ENCODE peak calls at places on chromosome 17, in nine cellular contexts. A is A549, N is H1, P is K562, L is suprapubic skin, M is transverse colon, W is stomach, D is esophagus muscularis mucosa, R is GM12878. F is an unnamed sample.

GRCh38 chr17:33324741-33325140 is 31.6 kb upstream of the ASIC2 start:
- DNase-seq in N (no peak), L (no peak), D (no peak), M (no peak), P (no peak), W (no peak), A (no peak), R (no peak), F (no peak)

GRCh38 chr17:28745777-28746473 is 2.1 kb downstream of the TRAF4 start:
- DNase-seq in D (no peak), P (no peak), R (no peak), N (no peak), L (no peak), W (peak; percentile 85), A (no peak), M (peak; percentile 61), F (no peak)

GRCh38 chr17:35543856-35544255 is 6.4 kb upstream of the SLFN12L start:
- DNase-seq in R (no peak), M (no peak), A (no peak), N (no peak), P (no peak), W (no peak), L (no peak), D (no peak), F (no peak)

GRCh38 chr17:63986842-63987615 is 11.1 kb upstream of the PRR29 start:
- DNase-seq in A (no peak), L (no peak), M (no peak), R (no peak), P (no peak), N (no peak), D (no peak), W (no peak), F (no peak)

GRCh38 chr17:37037590-37038155 is 88.9 kb downstream of the AATF start:
- DNase-seq in W (no peak), N (no peak), L (no peak), P (no peak), R (no peak), M (no peak), D (peak; percentile 60), A (no peak), F (no peak)

GRCh38 chr17:14302421-14303099 is 1.7 kb downstream of the HS3ST3B1 start:
- DNase-seq in M (peak; percentile 81), W (peak; percentile 90), D (peak; percentile 95), L (peak; percentile 92), P (peak; percentile 59), N (no peak), A (peak; percentile 83), R (no peak), F (peak; percentile 56)

GRCh38 chr17:15971108-15971507 is 26.2 kb downstream of the ADORA2B start:
- DNase-seq in D (no peak), N (no peak), W (no peak), R (no peak), A (no peak), P (no peak), M (no peak), L (no peak), F (no peak)

GRCh38 chr17:79950306-79950705 is 85.4 kb downstream of the TBC1D16 start:
- DNase-seq in P (no peak), W (peak; percentile 69), R (no peak), L (peak; percentile 78), D (no peak), M (no peak), A (no peak), N (no peak), F (no peak)

GRCh38 chr17:6254036-6254435 is 180.9 kb downstream of the AIPL1 start:
- DNase-seq in N (no peak), P (no peak), A (no peak), L (no peak), M (no peak), W (no peak), D (no peak), R (no peak), F (no peak)

GRCh38 chr17:2564876-2565275 is 28.6 kb upstream of the PAFAH1B1 start:
- DNase-seq in A (no peak), L (no peak), M (peak; percentile 23), D (no peak), N (no peak), R (no peak), W (peak; percentile 47), P (no peak), F (no peak)

GRCh38 chr17:82334204-82334621 is 647 bp upstream of the SECTM1 start:
- DNase-seq in M (no peak), R (no peak), A (no peak), L (no peak), P (no peak), W (no peak), N (no peak), D (no peak), F (no peak)

GRCh38 chr17:82333279-82334171 is at the start of gene SECTM1:
- DNase-seq in D (no peak), L (no peak), A (no peak), N (no peak), W (peak; percentile 60), R (no peak), M (peak; percentile 70), P (no peak), F (peak; percentile 61)

GRCh38 chr17:82334622-82335394 is 1.2 kb upstream of the SECTM1 start:
- DNase-seq in L (no peak), A (no peak), M (no peak), W (no peak), R (no peak), P (no peak), N (no peak), D (no peak), F (no peak)

GRCh38 chr17:82331345-82331939 is 2.1 kb downstream of the SECTM1 start:
- DNase-seq in A (no peak), M (no peak), P (no peak), D (no peak), L (no peak), N (no peak), R (no peak), W (no peak), F (no peak)

GRCh38 chr17:82332669-82333278 is 792 bp downstream of the SECTM1 start:
- DNase-seq in L (no peak), D (no peak), W (peak; percentile 56), A (peak; percentile 69), N (no peak), P (peak; percentile 74), R (no peak), M (peak; percentile 67), F (no peak)
- TF ChIP-seq EP300 in L (no peak), D (no peak), W (no peak), A (no peak), N (no peak), P (no peak), R (no peak), M (no peak), F (no peak)

GRCh38 chr17:8175795-8176196 is 384 bp downstream of the TMEM107 start:
- DNase-seq in A (no peak), M (peak; percentile 41), R (no peak), L (no peak), D (no peak), P (no peak), N (no peak), W (no peak), F (no peak)
- H3K27ac ChIP-seq in A (peak overlapping the region; percentile 95), M (peak overlapping the region; percentile 85), R (peak overlapping the region; percentile 61), L (peak overlapping the region; percentile 79), D (peak overlapping the region; percentile 84), P (peak overlapping the region; percentile 78), N (no peak overlapping the region), W (peak overlapping the region; percentile 87), F (peak overlapping the region; percentile 98)

DNA sequence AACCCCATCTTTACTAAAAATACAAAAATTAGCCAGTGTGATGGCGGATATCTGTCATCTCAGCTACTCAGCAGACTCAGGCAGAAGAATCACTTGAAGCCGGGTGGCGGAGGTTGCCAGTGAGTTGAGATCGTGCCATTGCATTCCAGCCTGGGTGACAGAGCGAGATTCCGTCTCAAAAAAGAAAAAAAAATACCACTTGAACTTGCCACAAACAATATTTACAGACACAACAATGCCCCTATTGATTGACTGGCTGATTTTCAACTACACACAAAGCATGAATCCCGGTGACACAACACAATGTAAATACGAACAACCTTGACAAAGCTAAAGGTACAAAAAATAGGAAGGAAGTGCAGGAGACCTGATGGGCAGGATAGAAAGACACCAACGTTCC is 49.3 kb downstream of the NXN start:
- DNase-seq in D (no peak), L (no peak), A (no peak), W (no peak), M (no peak), N (no peak), R (no peak), P (no peak), F (no peak)
- TF ChIP-seq POLR2A in D (no peak), L (no peak), A (no peak), W (no peak), M (no peak), N (no peak), R (no peak), P (no peak), F (no peak)

DNA sequence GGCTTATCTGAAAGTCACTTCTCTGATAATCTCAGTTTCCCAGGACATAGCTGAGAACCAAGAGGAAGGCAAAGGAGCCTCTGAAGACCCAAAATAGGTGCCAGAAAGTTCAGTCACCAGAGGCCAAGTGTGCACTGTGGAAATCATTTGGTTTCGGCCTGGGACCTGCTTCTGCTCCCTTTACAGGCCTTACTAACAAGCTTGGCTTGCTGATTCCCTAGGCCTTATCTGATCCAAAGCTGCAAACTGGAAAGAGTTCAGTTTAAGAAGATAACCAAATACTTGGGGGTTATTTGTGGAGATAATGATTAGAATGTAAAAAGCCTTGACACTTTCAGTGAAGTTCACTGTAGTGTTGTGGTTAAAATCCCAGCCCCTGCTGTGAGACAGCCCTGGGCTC is 17.0 kb downstream of the ITGA3 start:
- DNase-seq in W (no peak), L (no peak), P (no peak), R (no peak), D (no peak), N (no peak), M (no peak), A (no peak), F (no peak)
- TF ChIP-seq EP300 in W (no peak), L (no peak), P (no peak), R (no peak), D (no peak), N (no peak), M (no peak), A (no peak), F (no peak)

GRCh38 chr17:57091186-57091618 is 6.2 kb downstream of the AKAP1 start:
- DNase-seq in N (no peak), W (peak; percentile 75), P (no peak), M (no peak), D (no peak), A (no peak), L (peak; percentile 76), R (no peak), F (no peak)

GRCh38 chr17:57090560-57091185 is 5.6 kb downstream of the AKAP1 start:
- DNase-seq in D (no peak), N (no peak), P (no peak), M (no peak), L (peak; percentile 50), W (no peak), R (no peak), A (no peak), F (no peak)

GRCh38 chr17:57092171-57092570 is 7.1 kb downstream of the AKAP1 start:
- DNase-seq in D (no peak), P (no peak), N (no peak), R (no peak), L (no peak), M (no peak), W (no peak), A (no peak), F (no peak)

GRCh38 chr17:57088298-57088697 is 3.3 kb downstream of the AKAP1 start:
- DNase-seq in A (no peak), D (no peak), R (no peak), W (no peak), L (no peak), N (no peak), M (no peak), P (no peak), F (no peak)

GRCh38 chr17:57089391-57089790 is 4.3 kb downstream of the AKAP1 start:
- DNase-seq in M (no peak), W (no peak), L (no peak), A (no peak), N (no peak), P (no peak), R (no peak), D (no peak), F (no peak)
- H3K27ac ChIP-seq in M (peak overlapping the region; percentile 94), W (peak overlapping the region; percentile 72), L (no peak overlapping the region), A (no peak overlapping the region), N (no peak overlapping the region), P (no peak overlapping the region), R (no peak overlapping the region), D (peak overlapping the region; percentile 98), F (no peak overlapping the region)

F was measured in tibial nerve.